ENCODE peak calls at places on chromosomes 2 and 18, in nine cellular contexts. N is GM03348; T is fibroblast of the aortic adventitia; H is fibroblast of gingiva; F is stimulated activated CD4-positive, alpha-beta T cell treated with anti-CD3 and anti-CD28 coated beads, Interleukin-1b, Interleukin-23, amount 100 ng/mL, for 24 hours; J is LHCN-M2; E is GM12865; S is T-helper 1 cell; U is aorta. D is an unnamed sample.

GRCh38 chr18:68714356-68714706 is 577 bp downstream of the TMX3 start:
- DNase-seq in N (peak), T (no peak), H (no peak), F (no peak), J (no peak), E (peak), S (no peak), U (no peak), D (no peak)

GRCh38 chr2:138536302-138536701 is 34.7 kb downstream of the SPOPL start:
- DNase-seq in N (no peak), T (peak), H (peak), F (no peak), J (peak), E (peak), S (no peak), U (no peak), D (no peak)

GRCh38 chr18:53747761-53748160 is 476.7 kb downstream of the MBD2 start:
- DNase-seq in N (no peak), T (peak), H (no peak), F (no peak), J (no peak), E (no peak), S (no peak), U (no peak), D (no peak)

GRCh38 chr2:217899231-217900009 is 103.4 kb downstream of the TNS1 start:
- DNase-seq in N (peak), T (peak), H (peak), F (no peak), J (peak), E (peak), S (no peak), U (peak), D (peak)

GRCh38 chr2:40256008-40256407 is 195.9 kb downstream of the SLC8A1 start:
- DNase-seq in N (no peak), T (no peak), H (no peak), F (no peak), J (no peak), E (no peak), S (no peak), U (no peak), D (no peak)

GRCh38 chr2:241818943-241819270 is 9.9 kb downstream of the NEU4 start:
- DNase-seq in N (no peak), T (no peak), H (no peak), F (no peak), J (no peak), E (no peak), S (no peak), U (no peak), D (no peak)

GRCh38 chr2:100730290-100730868 is 89.6 kb upstream of the NPAS2 start:
- DNase-seq in N (peak), T (peak), H (peak), F (peak), J (peak), E (peak), S (no peak), U (peak), D (no peak)

GRCh38 chr2:70714141-70714905 is 53.7 kb downstream of the ADD2 start:
- DNase-seq in N (no peak), T (no peak), H (no peak), F (no peak), J (no peak), E (no peak), S (no peak), U (no peak), D (no peak)

GRCh38 chr2:25912851-25913695 is 34.8 kb upstream of the ASXL2 start:
- DNase-seq in N (peak), T (peak), H (peak), F (no peak), J (peak), E (no peak), S (no peak), U (no peak), D (no peak)

GRCh38 chr2:215427585-215427984 is 8.3 kb downstream of the FN1 start:
- DNase-seq in N (no peak), T (peak), H (no peak), F (no peak), J (no peak), E (no peak), S (no peak), U (no peak), D (no peak)

GRCh38 chr2:170361359-170361936 is 183.5 kb downstream of the MYO3B start:
- DNase-seq in N (peak), T (peak), H (peak), F (peak), J (peak), E (peak), S (peak), U (no peak), D (peak)

GRCh38 chr2:216636570-216637450 is 3.6 kb downstream of the IGFBP2 start:
- DNase-seq in N (peak), T (no peak), H (peak), F (no peak), J (no peak), E (no peak), S (no peak), U (peak), D (peak)

GRCh38 chr18:42706618-42707017 is 408.9 kb downstream of the RIT2 start:
- DNase-seq in N (no peak), T (peak), H (no peak), F (no peak), J (no peak), E (peak), S (no peak), U (peak), D (no peak)

GRCh38 chr2:54585136-54585535 is 129.0 kb downstream of the SPTBN1 start:
- DNase-seq in N (no peak), T (no peak), H (no peak), F (no peak), J (no peak), E (no peak), S (no peak), U (no peak), D (no peak)

GRCh38 chr18:62682396-62682795 is 32.9 kb upstream of the PHLPP1 start:
- DNase-seq in N (no peak), T (no peak), H (no peak), F (no peak), J (no peak), E (no peak), S (no peak), U (no peak), D (no peak)

GRCh38 chr2:39780825-39781600 is 2.0 kb upstream of the THUMPD2 start:
- DNase-seq in N (no peak), T (no peak), H (no peak), F (no peak), J (peak), E (no peak), S (no peak), U (no peak), D (no peak)

GRCh38 chr18:24491882-24492281 is 31.4 kb downstream of the HRH4 start:
- DNase-seq in N (no peak), T (no peak), H (no peak), F (no peak), J (no peak), E (peak), S (no peak), U (no peak), D (no peak)

GRCh38 chr18:63205791-63206252 is 113.7 kb downstream of the BCL2 start:
- DNase-seq in N (no peak), T (no peak), H (no peak), F (no peak), J (no peak), E (peak), S (no peak), U (no peak), D (no peak)

GRCh38 chr2:98883780-98884211 is 52.2 kb downstream of the CRACDL start:
- DNase-seq in N (no peak), T (no peak), H (no peak), F (no peak), J (no peak), E (no peak), S (no peak), U (no peak), D (peak)

GRCh38 chr2:36554531-36554930 is 43.4 kb downstream of the FEZ2 start:
- DNase-seq in N (no peak), T (no peak), H (no peak), F (no peak), J (no peak), E (no peak), S (no peak), U (no peak), D (no peak)

GRCh38 chr2:46644690-46645385 is 165.5 kb downstream of the TMEM247 start:
- DNase-seq in N (no peak), T (no peak), H (peak), F (no peak), J (peak), E (no peak), S (no peak), U (no peak), D (no peak)

GRCh38 chr2:148483675-148484074 is 160.9 kb upstream of the EPC2 start:
- DNase-seq in N (no peak), T (no peak), H (no peak), F (no peak), J (peak), E (no peak), S (no peak), U (no peak), D (no peak)

GRCh38 chr2:38876407-38876806 is 631 bp downstream of the MORN2 start:
- DNase-seq in N (peak), T (peak), H (no peak), F (no peak), J (no peak), E (no peak), S (no peak), U (no peak), D (no peak)

GRCh38 chr2:165634855-165635254 is 159.2 kb downstream of the GALNT3 start:
- DNase-seq in N (peak), T (peak), H (peak), F (no peak), J (peak), E (no peak), S (no peak), U (no peak), D (peak)

GRCh38 chr2:113309655-113310387 is 31.1 kb upstream of the PAX8 start:
- DNase-seq in N (peak), T (no peak), H (no peak), F (no peak), J (peak), E (no peak), S (no peak), U (no peak), D (no peak)

GRCh38 chr2:219739866-219740440 is 112.5 kb downstream of the SLC4A3 start:
- DNase-seq in N (no peak), T (no peak), H (no peak), F (no peak), J (no peak), E (no peak), S (no peak), U (no peak), D (no peak)

GRCh38 chr2:9844036-9844483 is 786 bp downstream of the TAF1B start:
- DNase-seq in N (no peak), T (peak), H (peak), F (no peak), J (peak), E (peak), S (no peak), U (no peak), D (no peak)

GRCh38 chr18:48295586-48296311 is 113.4 kb downstream of the ZBTB7C start:
- DNase-seq in N (no peak), T (peak), H (no peak), F (no peak), J (no peak), E (no peak), S (no peak), U (no peak), D (peak)

GRCh38 chr2:129755786-129756185 is 223.7 kb upstream of the RAB6C start:
- DNase-seq in N (no peak), T (no peak), H (no peak), F (no peak), J (no peak), E (no peak), S (no peak), U (no peak), D (peak)

GRCh38 chr18:27887711-27888495 is 289.0 kb downstream of the CDH2 start:
- DNase-seq in N (peak), T (no peak), H (no peak), F (no peak), J (peak), E (no peak), S (no peak), U (no peak), D (no peak)

GRCh38 chr2:174568425-174568824 is 29.2 kb downstream of the WIPF1 start:
- DNase-seq in N (no peak), T (no peak), H (no peak), F (no peak), J (no peak), E (peak), S (no peak), U (no peak), D (no peak)

GRCh38 chr2:37317746-37318145 is 6.9 kb downstream of the PRKD3 start:
- DNase-seq in N (no peak), T (no peak), H (no peak), F (no peak), J (no peak), E (no peak), S (no peak), U (no peak), D (no peak)

GRCh38 chr2:69238449-69239031 is 148.5 kb downstream of the GFPT1 start:
- DNase-seq in N (peak), T (peak), H (no peak), F (no peak), J (peak), E (no peak), S (no peak), U (no peak), D (no peak)

D was measured in upper lobe of left lung.